ENCODE peak calls at places on chromosomes 2 and 18, in ten cellular contexts. F is heart right ventricle; J is CD4-positive, alpha-beta T cell; V is Calu3; U is mesothelial cell of epicardium; K is A549; E is hepatocyte; S is AG09309; O is AG10803; L is progenitor cell of endocrine pancreas. I is an unnamed sample.

GRCh38 chr2:111157071-111157661 is 36.5 kb downstream of the BCL2L11 start:
- DNase-seq in E (no peak), V (no peak), F (no peak), S (no peak), K (no peak), L (no peak), J (no peak), O (no peak), U (no peak), I (no peak)

GRCh38 chr2:227147023-227147422 is 17.0 kb downstream of the COL4A4 start:
- DNase-seq in O (peak), E (no peak), V (no peak), J (no peak), F (no peak), S (no peak), L (no peak), U (no peak), K (no peak), I (no peak)

GRCh38 chr2:241558532-241559488 is at the start of gene BOK:
- DNase-seq in L (no peak), F (peak), K (peak), J (no peak), S (no peak), O (peak), E (peak), V (peak), U (no peak), I (no peak)

GRCh38 chr18:60892441-60892840 is 440.8 kb upstream of the CDH20 start:
- DNase-seq in S (no peak), L (no peak), K (no peak), F (no peak), U (no peak), O (peak), J (no peak), V (no peak), E (no peak), I (no peak)

GRCh38 chr18:76446321-76446720 is 48.7 kb downstream of the ZNF516 start:
- DNase-seq in E (no peak), J (no peak), U (peak), F (no peak), O (no peak), V (no peak), L (no peak), K (no peak), S (no peak), I (no peak)

GRCh38 chr2:43075054-43075593 is 151.3 kb downstream of the ZFP36L2 start:
- DNase-seq in V (peak), L (no peak), O (peak), J (no peak), F (peak), K (peak), S (peak), E (peak), U (no peak), I (no peak)

GRCh38 chr18:46542545-46542944 is 114.5 kb downstream of the LOXHD1 start:
- DNase-seq in V (peak), J (no peak), U (no peak), L (peak), F (no peak), O (no peak), K (no peak), S (no peak), E (peak), I (peak)

GRCh38 chr2:231356474-231356849 is 39.0 kb upstream of the B3GNT7 start:
- DNase-seq in O (no peak), V (no peak), E (no peak), J (no peak), S (no peak), U (no peak), L (no peak), F (no peak), K (no peak), I (no peak)

GRCh38 chr2:237696471-237696870 is 69.1 kb downstream of the LRRFIP1 start:
- DNase-seq in K (no peak), L (no peak), U (no peak), F (no peak), J (peak), O (no peak), V (no peak), E (no peak), S (no peak), I (no peak)

GRCh38 chr2:62216616-62217015 is 20.7 kb downstream of the B3GNT2 start:
- DNase-seq in F (no peak), O (peak), E (peak), V (no peak), S (peak), U (no peak), K (peak), J (no peak), L (no peak), I (no peak)

GRCh38 chr18:24914148-24914525 is 437.8 kb downstream of the ZNF521 start:
- DNase-seq in J (no peak), O (no peak), V (no peak), F (no peak), S (no peak), U (no peak), K (no peak), L (no peak), E (no peak), I (no peak)

GRCh38 chr2:133657591-133657990 is 89.3 kb upstream of the NCKAP5 start:
- DNase-seq in F (no peak), U (no peak), L (no peak), J (no peak), V (no peak), S (no peak), E (no peak), O (no peak), K (no peak), I (no peak)

GRCh38 chr2:172842749-172843349 is 107.2 kb downstream of the RAPGEF4 start:
- DNase-seq in O (no peak), E (no peak), V (no peak), U (no peak), L (no peak), J (no peak), K (no peak), S (no peak), F (no peak), I (no peak)

GRCh38 chr2:98771771-98772521 is 41.0 kb upstream of the MGAT4A start:
- DNase-seq in E (no peak), J (peak), O (peak), S (peak), L (no peak), K (no peak), V (no peak), U (no peak), F (no peak), I (no peak)

GRCh38 chr2:209208211-209208610 is 215.6 kb upstream of the MAP2 start:
- DNase-seq in F (peak), U (no peak), L (no peak), O (no peak), K (peak), J (no peak), V (peak), S (no peak), E (peak), I (peak)

GRCh38 chr18:3329871-3330270 is 67.9 kb downstream of the MYL12B start:
- DNase-seq in L (no peak), S (no peak), U (no peak), F (no peak), O (no peak), J (no peak), K (no peak), E (no peak), V (no peak), I (no peak)

GRCh38 chr2:129301431-129301913 is 678.0 kb upstream of the RAB6C start:
- DNase-seq in L (no peak), U (no peak), K (no peak), O (peak), V (no peak), E (no peak), J (no peak), F (no peak), S (no peak), I (no peak)

GRCh38 chr2:225422145-225422544 is 22.6 kb downstream of the NYAP2 start:
- DNase-seq in O (no peak), U (no peak), L (no peak), J (no peak), S (no peak), F (no peak), V (no peak), K (no peak), E (no peak), I (no peak)

GRCh38 chr18:73908323-73908722 is 239.3 kb downstream of the FBXO15 start:
- DNase-seq in O (peak), S (no peak), U (peak), E (peak), J (no peak), L (peak), K (peak), V (peak), F (no peak), I (no peak)

GRCh38 chr18:35163736-35164532 is 76.9 kb upstream of the ZNF397 start:
- DNase-seq in S (no peak), L (no peak), J (no peak), U (no peak), V (no peak), F (no peak), E (no peak), O (no peak), K (no peak), I (no peak)

GRCh38 chr2:151973013-151973900 is 125.6 kb downstream of the CACNB4 start:
- DNase-seq in F (no peak), U (no peak), J (no peak), K (no peak), E (no peak), O (no peak), V (no peak), S (no peak), L (no peak), I (no peak)

GRCh38 chr18:12837747-12838146 is 46.3 kb downstream of the PTPN2 start:
- DNase-seq in E (no peak), O (peak), S (no peak), J (no peak), U (no peak), K (peak), L (no peak), V (no peak), F (no peak), I (no peak)

GRCh38 chr2:230982528-230982927 is 13.4 kb upstream of the SPATA3 start:
- DNase-seq in F (no peak), S (no peak), O (no peak), E (no peak), V (no peak), J (no peak), K (no peak), L (no peak), U (no peak), I (no peak)

GRCh38 chr2:210660-211059 is 53.2 kb downstream of the SH3YL1 start:
- DNase-seq in V (no peak), U (no peak), K (no peak), L (no peak), E (no peak), F (no peak), J (no peak), O (no peak), S (no peak), I (no peak)

GRCh38 chr2:71498261-71498701 is 44.9 kb downstream of the DYSF start:
- DNase-seq in O (peak), K (peak), F (no peak), L (no peak), E (peak), V (peak), S (peak), J (no peak), U (no peak), I (no peak)

GRCh38 chr2:26001743-26002341 is 19.5 kb upstream of the KIF3C start:
- DNase-seq in K (peak), J (no peak), L (no peak), V (no peak), F (peak), O (peak), E (peak), U (no peak), S (no peak), I (no peak)

GRCh38 chr2:218029366-218030360 is 26.9 kb upstream of the TNS1 start:
- DNase-seq in U (peak), F (no peak), L (no peak), V (no peak), S (no peak), J (no peak), K (no peak), O (no peak), E (no peak), I (no peak)

GRCh38 chr2:11665510-11666362 is 4.3 kb downstream of the NTSR2 start:
- DNase-seq in L (no peak), U (peak), F (no peak), J (no peak), S (no peak), K (no peak), E (no peak), V (no peak), O (no peak), I (no peak)

GRCh38 chr2:176709541-176709951 is 440.3 kb downstream of the MTX2 start:
- DNase-seq in S (no peak), O (peak), L (no peak), V (no peak), E (no peak), F (peak), U (no peak), K (no peak), J (no peak), I (no peak)

GRCh38 chr18:28559511-28559910 is 382.6 kb upstream of the CDH2 start:
- DNase-seq in J (no peak), S (no peak), F (no peak), U (no peak), V (no peak), K (no peak), O (no peak), E (no peak), L (no peak), I (no peak)

GRCh38 chr18:77248873-77249582 is 620 bp upstream of the GALR1 start:
- DNase-seq in U (no peak), J (no peak), L (no peak), E (no peak), S (no peak), F (no peak), O (no peak), V (no peak), K (no peak), I (no peak)

GRCh38 chr2:112959109-112959591 is 18.7 kb upstream of the IL36G start:
- DNase-seq in S (no peak), O (no peak), U (no peak), F (no peak), K (peak), L (no peak), E (peak), V (peak), J (no peak), I (no peak)

GRCh38 chr2:23767871-23768611 is 158.9 kb downstream of the ATAD2B start:
- DNase-seq in O (no peak), K (no peak), S (no peak), U (no peak), V (no peak), E (no peak), F (no peak), L (no peak), J (no peak), I (no peak)

GRCh38 chr2:95049088-95049955 is 23.8 kb downstream of the MAL start:
- DNase-seq in K (no peak), E (no peak), J (no peak), U (no peak), F (no peak), O (no peak), L (no peak), V (no peak), S (no peak), I (no peak)

GRCh38 chr2:141968377-141968920 is 162.4 kb downstream of the LRP1B start:
- DNase-seq in O (peak), U (no peak), F (no peak), S (no peak), L (no peak), V (no peak), E (no peak), K (no peak), J (no peak), I (no peak)

GRCh38 chr2:217220228-217221013 is 360.6 kb upstream of the TNP1 start:
- DNase-seq in O (peak), E (peak), F (no peak), J (no peak), V (no peak), U (no peak), S (no peak), K (no peak), L (no peak), I (peak)

GRCh38 chr2:180604077-180604476 is 376.3 kb upstream of the UBE2E3 start:
- DNase-seq in L (no peak), O (no peak), V (peak), J (no peak), U (no peak), S (no peak), E (peak), F (no peak), K (peak), I (no peak)
- TF ChIP-seq CTCF in L (no peak), O (peak), V (peak), J (no peak), U (no peak), S (peak), E (peak), F (no peak), K (no peak), I (no peak)

DNA sequence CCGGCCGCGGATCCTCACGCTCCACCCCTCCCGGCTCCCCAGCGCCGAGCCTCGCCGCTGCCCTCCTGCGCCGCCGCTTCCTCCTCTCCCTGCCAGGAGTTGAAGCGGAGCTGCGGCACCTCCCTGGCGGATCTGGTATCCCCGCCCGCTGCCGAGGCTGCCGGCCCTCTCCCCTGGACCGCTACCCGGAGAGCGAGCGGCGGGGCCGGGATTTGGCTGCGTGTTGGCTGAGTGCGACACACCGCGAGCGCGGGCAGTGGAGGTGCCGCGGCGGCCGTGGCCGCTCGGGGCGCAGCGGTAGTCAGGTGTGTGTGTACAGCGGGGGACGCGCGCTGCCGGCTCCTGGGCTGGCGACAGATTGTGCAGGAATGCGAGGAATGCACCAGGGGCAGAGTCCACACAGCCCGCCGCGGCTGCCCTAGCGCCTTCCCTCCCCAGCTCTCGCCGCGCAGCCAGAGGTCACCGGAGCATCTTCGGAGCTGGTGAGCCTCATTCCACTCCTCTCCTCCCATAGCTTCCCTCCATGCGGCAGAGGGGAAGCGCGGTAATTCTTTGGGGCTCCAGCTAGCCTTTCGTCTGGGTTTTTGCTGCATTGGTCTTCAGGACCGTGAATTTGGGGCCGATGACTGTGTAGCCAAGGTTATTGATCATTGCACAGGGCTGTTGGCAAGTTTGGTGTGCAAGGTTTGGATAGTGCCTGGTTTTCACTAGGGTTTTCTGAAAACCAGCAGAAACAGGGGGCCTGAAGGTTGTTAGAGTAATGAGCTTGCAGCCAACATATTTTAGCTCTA is 1.3 kb downstream of the PKP4 start:
- DNase-seq in O (peak), L (peak), E (peak), S (no peak), J (peak), V (peak), F (peak), K (peak), U (peak), I (no peak)
- TF ChIP-seq CTCF in O (peak), L (peak), E (peak), S (no peak), J (peak), V (peak), F (peak), K (no peak), U (no peak), I (peak)

DNA sequence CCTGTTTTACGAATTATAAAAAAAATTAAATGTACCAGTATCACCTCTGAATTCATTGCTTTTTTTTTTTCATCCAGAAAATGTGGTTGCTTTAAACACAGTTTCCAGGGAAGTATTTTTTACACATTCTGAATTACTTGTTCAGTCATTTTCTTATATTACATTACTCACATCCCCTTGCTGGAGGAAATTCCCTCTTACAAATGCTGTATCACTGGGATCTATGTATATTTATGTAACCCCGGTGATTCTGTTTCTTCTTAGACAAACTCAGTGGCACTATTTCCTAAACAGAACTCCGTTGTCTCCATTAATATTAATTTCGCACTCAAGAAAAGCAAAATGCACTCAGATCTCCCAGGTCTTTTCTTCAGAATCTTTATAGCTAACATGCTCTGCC is 1078.5 kb upstream of the ZEB2 start:
- DNase-seq in U (no peak), S (peak), F (no peak), O (no peak), E (no peak), J (no peak), L (no peak), K (no peak), V (no peak), I (no peak)
- TF ChIP-seq CTCF in U (no peak), S (no peak), F (no peak), O (no peak), E (no peak), J (no peak), L (no peak), K (no peak), V (no peak), I (no peak)

GRCh38 chr2:101500860-101501259 is 25.9 kb upstream of the RFX8 start:
- DNase-seq in U (no peak), J (no peak), V (no peak), S (no peak), E (no peak), K (no peak), F (no peak), O (no peak), L (no peak), I (no peak)
- TF ChIP-seq CTCF in U (no peak), J (no peak), V (no peak), S (no peak), E (no peak), K (no peak), F (no peak), O (no peak), L (no peak), I (no peak)

GRCh38 chr2:187453078-187453641 is 5.1 kb upstream of the CALCRL start:
- DNase-seq in S (no peak), E (peak), J (no peak), V (no peak), O (peak), K (peak), U (no peak), L (no peak), F (no peak), I (peak)
- TF ChIP-seq CTCF in S (peak), E (peak), J (no peak), V (peak), O (peak), K (peak), U (peak), L (peak), F (peak), I (peak)

GRCh38 chr2:160375037-160375436 is 118.6 kb downstream of the RBMS1 start:
- DNase-seq in S (no peak), F (no peak), O (peak), V (no peak), U (no peak), E (no peak), K (peak), J (no peak), L (no peak), I (no peak)

GRCh38 chr2:160376576-160376975 is 117.0 kb downstream of the RBMS1 start:
- DNase-seq in E (no peak), S (no peak), U (no peak), V (peak), F (no peak), K (peak), O (peak), L (no peak), J (no peak), I (no peak)

GRCh38 chr2:160375802-160376469 is 117.7 kb downstream of the RBMS1 start:
- DNase-seq in V (no peak), J (no peak), F (no peak), K (peak), U (no peak), E (no peak), O (peak), S (no peak), L (no peak), I (no peak)

GRCh38 chr2:160379399-160379798 is 114.2 kb downstream of the RBMS1 start:
- DNase-seq in F (no peak), E (no peak), V (no peak), U (no peak), O (peak), K (peak), S (peak), J (no peak), L (no peak), I (no peak)

GRCh38 chr2:160377204-160377995 is 116.2 kb downstream of the RBMS1 start:
- DNase-seq in J (no peak), L (no peak), K (no peak), U (no peak), E (no peak), F (no peak), S (no peak), V (no peak), O (no peak), I (no peak)
- TF ChIP-seq CTCF in J (no peak), L (peak), K (peak), U (no peak), E (no peak), F (peak), S (no peak), V (no peak), O (no peak), I (no peak)

GRCh38 chr2:32063310-32064020 is at the start of gene SPAST:
- DNase-seq in U (peak), K (peak), L (peak), E (peak), O (peak), F (peak), V (peak), S (peak), J (peak), I (peak)
- TF ChIP-seq CTCF in U (peak), K (peak), L (peak), E (no peak), O (peak), F (peak), V (peak), S (peak), J (peak), I (peak)

I was measured in LNCaP clone FGC.